ENCODE peak calls at places on chromosomes 12 and 14, in seven cellular contexts. J, K, V, E, U, T and H are unnamed samples.

GRCh38 chr14:81170104-81170828 is 50.5 kb downstream of the GTF2A1 start:
- DNase-seq in J (peak), K (peak), V (peak), E (peak), U (peak), T (peak), H (peak)

GRCh38 chr14:69631509-69631908 is 20.1 kb downstream of the SUSD6 start:
- DNase-seq in J (no peak), K (no peak), V (no peak), E (no peak), U (no peak), T (no peak), H (no peak)

GRCh38 chr14:90513151-90514014 is 116.6 kb downstream of the CALM1 start:
- DNase-seq in J (peak), K (no peak), V (peak), E (no peak), U (peak), T (peak), H (no peak)

GRCh38 chr12:124828264-124829007 is 35.2 kb downstream of the SCARB1 start:
- DNase-seq in J (no peak), K (no peak), V (peak), E (no peak), U (no peak), T (no peak), H (no peak)

GRCh38 chr12:46491548-46491947 is 119.0 kb upstream of the SLC38A2 start:
- DNase-seq in J (no peak), K (no peak), V (no peak), E (no peak), U (no peak), T (no peak), H (no peak)

GRCh38 chr12:3315201-3315661 is 175.8 kb upstream of the PRMT8 start:
- DNase-seq in J (no peak), K (no peak), V (no peak), E (no peak), U (peak), T (no peak), H (no peak)

GRCh38 chr14:92039073-92039719 is 663 bp downstream of the TRIP11 start:
- DNase-seq in J (no peak), K (peak), V (peak), E (no peak), U (no peak), T (peak), H (no peak)

GRCh38 chr12:58341791-58342190 is 400.4 kb downstream of the ATP23 start:
- DNase-seq in J (no peak), K (no peak), V (no peak), E (no peak), U (no peak), T (no peak), H (no peak)

GRCh38 chr12:110102255-110102654 is 21.9 kb upstream of the IFT81 start:
- DNase-seq in J (no peak), K (peak), V (peak), E (peak), U (no peak), T (peak), H (no peak)

GRCh38 chr12:80847575-80847974 is 90.2 kb downstream of the LIN7A start:
- DNase-seq in J (no peak), K (no peak), V (peak), E (no peak), U (no peak), T (no peak), H (no peak)

GRCh38 chr14:102539544-102540309 is 30.2 kb upstream of the ANKRD9 start:
- DNase-seq in J (no peak), K (no peak), V (no peak), E (no peak), U (no peak), T (no peak), H (no peak)

GRCh38 chr12:30877110-30877875 is 49.3 kb upstream of the TSPAN11 start:
- DNase-seq in J (peak), K (no peak), V (no peak), E (no peak), U (no peak), T (no peak), H (no peak)

GRCh38 chr14:23056956-23057756 is at the start of gene CDH24:
- DNase-seq in J (peak), K (peak), V (peak), E (peak), U (no peak), T (peak), H (no peak)

GRCh38 chr14:101939771-101940170 is 24.6 kb upstream of the DYNC1H1 start:
- DNase-seq in J (peak), K (no peak), V (no peak), E (no peak), U (no peak), T (no peak), H (no peak)

GRCh38 chr12:66409195-66409871 is 107.0 kb downstream of the HELB start:
- DNase-seq in J (no peak), K (no peak), V (peak), E (no peak), U (no peak), T (peak), H (no peak)

GRCh38 chr14:32913725-32914124 is 25.0 kb upstream of the NPAS3 start:
- DNase-seq in J (no peak), K (no peak), V (no peak), E (no peak), U (no peak), T (no peak), H (no peak)

GRCh38 chr14:98959410-98959809 is 312.6 kb downstream of the BCL11B start:
- DNase-seq in J (no peak), K (no peak), V (no peak), E (no peak), U (no peak), T (no peak), H (no peak)

GRCh38 chr12:69900720-69901131 is 75.7 kb downstream of the MYRFL start:
- DNase-seq in J (no peak), K (peak), V (peak), E (peak), U (peak), T (peak), H (peak)

GRCh38 chr12:817941-818600 is 65.7 kb downstream of the WNK1 start:
- DNase-seq in J (no peak), K (no peak), V (peak), E (no peak), U (no peak), T (no peak), H (no peak)

GRCh38 chr12:53793221-53793620 is 41.4 kb upstream of the CISTR start:
- DNase-seq in J (no peak), K (no peak), V (no peak), E (no peak), U (no peak), T (no peak), H (no peak)

GRCh38 chr14:81855007-81855406 is 321.4 kb upstream of the SEL1L start:
- DNase-seq in J (no peak), K (no peak), V (no peak), E (no peak), U (no peak), T (peak), H (no peak)

GRCh38 chr14:66495214-66496098 is 9.3 kb downstream of the CCDC196 start:
- DNase-seq in J (no peak), K (peak), V (peak), E (peak), U (no peak), T (peak), H (no peak)

GRCh38 chr14:99757331-99758070 is 35.7 kb upstream of the EML1 start:
- DNase-seq in J (peak), K (peak), V (no peak), E (no peak), U (no peak), T (peak), H (no peak)

GRCh38 chr12:121214171-121214777 is 4.3 kb downstream of the P2RX4 start:
- DNase-seq in J (no peak), K (no peak), V (no peak), E (no peak), U (no peak), T (peak), H (no peak)

GRCh38 chr12:92158711-92159534 is 13.3 kb upstream of the BTG1 start:
- DNase-seq in J (no peak), K (no peak), V (no peak), E (no peak), U (no peak), T (no peak), H (no peak)

GRCh38 chr14:34044666-34045306 is 93.9 kb upstream of the EGLN3 start:
- DNase-seq in J (no peak), K (no peak), V (no peak), E (no peak), U (no peak), T (no peak), H (no peak)

GRCh38 chr12:113231275-113232231 is 10.3 kb downstream of the TPCN1 start:
- DNase-seq in J (peak), K (peak), V (peak), E (no peak), U (no peak), T (peak), H (no peak)

GRCh38 chr12:51419473-51420228 is 5.0 kb upstream of the SLC4A8 start:
- DNase-seq in J (no peak), K (no peak), V (peak), E (no peak), U (no peak), T (peak), H (no peak)

GRCh38 chr12:105492591-105492990 is 162.1 kb downstream of the C12orf75 start:
- DNase-seq in J (no peak), K (no peak), V (no peak), E (no peak), U (no peak), T (no peak), H (no peak)

GRCh38 chr14:51401272-51401671 is 161.2 kb downstream of the TMX1 start:
- DNase-seq in J (no peak), K (peak), V (no peak), E (no peak), U (no peak), T (no peak), H (no peak)

GRCh38 chr14:55425091-55425490 is 13.5 kb upstream of the ATG14 start:
- DNase-seq in J (no peak), K (no peak), V (no peak), E (no peak), U (no peak), T (no peak), H (no peak)

GRCh38 chr12:13591488-13591887 is 389.9 kb downstream of the GRIN2B start:
- DNase-seq in J (no peak), K (no peak), V (peak), E (no peak), U (no peak), T (no peak), H (no peak)

GRCh38 chr12:80299976-80300375 is 144.1 kb upstream of the PTPRQ start:
- DNase-seq in J (no peak), K (no peak), V (no peak), E (no peak), U (no peak), T (no peak), H (no peak)

GRCh38 chr14:61671086-61671485 is 24.2 kb upstream of the HIF1A start:
- DNase-seq in J (no peak), K (no peak), V (no peak), E (no peak), U (no peak), T (no peak), H (no peak)

GRCh38 chr12:57765003-57765697 is 1.7 kb downstream of the CYP27B1 start:
- DNase-seq in J (peak), K (no peak), V (peak), E (no peak), U (peak), T (no peak), H (no peak)

GRCh38 chr14:88228519-88229236 is 94.4 kb downstream of the KCNK10 start:
- DNase-seq in J (no peak), K (no peak), V (no peak), E (no peak), U (no peak), T (peak), H (no peak)

GRCh38 chr12:974281-974862 is 16.7 kb upstream of the ERC1 start:
- DNase-seq in J (no peak), K (no peak), V (no peak), E (no peak), U (no peak), T (no peak), H (no peak)

GRCh38 chr12:115230576-115230975 is 546.6 kb upstream of the TBX3 start:
- DNase-seq in J (no peak), K (no peak), V (no peak), E (no peak), U (no peak), T (no peak), H (no peak)